ENCODE peak calls at places on chromosomes 2 and 18, in six cellular contexts. Q is pancreas, K is brain microvascular endothelial cell, T is esophagus squamous epithelium, A is tibial artery, P is hepatocyte. J is an unnamed sample.

GRCh38 chr2:71555798-71556454 is 102.6 kb downstream of the DYSF start:
- DNase-seq in K (no peak), Q (peak; percentile 55), A (no peak), P (no peak), T (no peak), J (no peak)

GRCh38 chr2:46239847-46240181 is 57.4 kb upstream of the EPAS1 start:
- DNase-seq in T (no peak), P (no peak), K (no peak), A (no peak), Q (no peak), J (no peak)

GRCh38 chr18:57146956-57147636 is at the start of gene BOD1L2:
- DNase-seq in Q (no peak), P (no peak), T (no peak), A (no peak), K (no peak), J (no peak)

GRCh38 chr18:79520473-79521390 is 125.0 kb downstream of the NFATC1 start:
- DNase-seq in A (no peak), K (no peak), P (no peak), Q (no peak), T (no peak), J (no peak)

GRCh38 chr2:127145255-127145899 is 38.4 kb upstream of the BIN1 start:
- DNase-seq in A (no peak), T (no peak), Q (no peak), P (no peak), K (no peak), J (no peak)

GRCh38 chr2:223494987-223495386 is 107.2 kb downstream of the SCG2 start:
- DNase-seq in A (no peak), K (no peak), T (no peak), P (no peak), Q (no peak), J (no peak)

GRCh38 chr18:45726603-45727002 is 2.6 kb downstream of the SLC14A1 start:
- DNase-seq in Q (no peak), A (no peak), K (no peak), P (no peak), T (no peak), J (no peak)

GRCh38 chr2:42569116-42569711 is 782 bp downstream of the MTA3 start:
- DNase-seq in K (peak; percentile 11), T (no peak), A (peak; percentile 22), Q (peak; percentile 25), P (peak; percentile 48), J (no peak)

GRCh38 chr2:189446780-189447179 is 5.5 kb downstream of the WDR75 start:
- DNase-seq in P (no peak), A (no peak), K (no peak), T (no peak), Q (no peak), J (no peak)

GRCh38 chr2:164523026-164523425 is 98.3 kb downstream of the GRB14 start:
- DNase-seq in Q (no peak), K (no peak), P (no peak), T (no peak), A (no peak), J (no peak)

GRCh38 chr2:10378189-10378588 is 69.9 kb downstream of the ODC1 start:
- DNase-seq in Q (no peak), T (no peak), A (no peak), P (no peak), K (no peak), J (no peak)

GRCh38 chr2:36541891-36542595 is 55.9 kb downstream of the FEZ2 start:
- DNase-seq in P (no peak), K (no peak), Q (no peak), T (no peak), A (no peak), J (no peak)

GRCh38 chr2:2158915-2159314 is 172.2 kb downstream of the MYT1L start:
- DNase-seq in A (no peak), K (no peak), T (no peak), P (no peak), Q (no peak), J (no peak)

GRCh38 chr18:40904295-40904694 is 1050.7 kb upstream of the PIK3C3 start:
- DNase-seq in Q (no peak), T (no peak), K (no peak), A (no peak), P (no peak), J (no peak)

GRCh38 chr2:85772019-85772745 is 18.4 kb downstream of the ATOH8 start:
- DNase-seq in P (peak; percentile 95), A (peak; percentile 99), Q (peak; percentile 97), K (peak; percentile 99), T (peak; percentile 24), J (peak; percentile 95)

GRCh38 chr2:106805716-106806115 is 80.3 kb downstream of the ST6GAL2 start:
- DNase-seq in T (no peak), A (no peak), Q (no peak), P (no peak), K (no peak), J (no peak)

GRCh38 chr2:196439760-196440159 is 199.8 kb upstream of the CCDC150 start:
- DNase-seq in T (no peak), A (no peak), P (no peak), K (no peak), Q (no peak), J (no peak)

GRCh38 chr2:68365087-68365486 is at the start of gene PLEK:
- DNase-seq in T (no peak), P (no peak), A (peak; percentile 65), K (no peak), Q (no peak), J (peak; percentile 60)

GRCh38 chr2:11778923-11779757 is 32.7 kb downstream of the LPIN1 start:
- DNase-seq in T (peak; percentile 4), K (peak; percentile 57), Q (peak; percentile 77), A (peak; percentile 68), P (peak; percentile 87), J (peak; percentile 82)
- H3K36me3 ChIP-seq in T (peaks cover 77% of the 10 kb centered on the region), K (peaks cover 32% of the 10 kb centered on the region), Q (peaks cover 11% of the 10 kb centered on the region), A (peaks cover 28% of the 10 kb centered on the region), P (peaks cover 3% of the 10 kb centered on the region), J (peaks cover 27% of the 10 kb centered on the region)

GRCh38 chr2:171966268-171966667 is 33.5 kb upstream of the METAP1D start:
- DNase-seq in P (no peak), K (no peak), A (no peak), Q (no peak), T (no peak), J (no peak)
- H3K36me3 ChIP-seq in P (no peaks in the 10 kb centered on the region), K (no peaks in the 10 kb centered on the region), A (peaks cover 46% of the 10 kb centered on the region), Q (peaks cover 12% of the 10 kb centered on the region), T (peaks cover 46% of the 10 kb centered on the region), J (peaks cover 9% of the 10 kb centered on the region)

DNA sequence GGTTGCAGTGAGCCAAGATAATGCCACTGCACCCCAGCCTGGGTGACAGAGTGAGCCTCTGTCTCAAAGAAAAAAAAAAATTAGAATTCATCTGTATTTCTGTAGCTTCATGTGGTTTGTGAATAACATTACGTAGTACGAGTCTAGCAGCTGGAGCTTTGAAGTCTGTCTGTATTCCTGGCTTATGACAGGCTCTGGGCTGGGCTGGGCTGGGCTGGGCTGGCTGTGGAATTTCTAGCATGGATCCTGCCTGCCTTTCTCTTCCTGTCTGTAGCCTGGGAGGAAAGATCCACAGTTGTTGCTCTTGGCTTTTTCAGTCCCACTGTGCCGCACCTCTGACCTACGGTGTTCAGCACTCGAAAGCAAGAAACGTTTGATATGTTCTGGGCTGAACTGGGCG is 55.5 kb downstream of the BOLA3 start:
- DNase-seq in Q (no peak), T (no peak), P (no peak), K (peak; percentile 27), A (no peak), J (no peak)
- H3K36me3 ChIP-seq in Q (peaks cover 37% of the 10 kb centered on the region), T (peaks cover 98% of the 10 kb centered on the region), P (no peaks in the 10 kb centered on the region), K (peaks cover 11% of the 10 kb centered on the region), A (peaks cover 17% of the 10 kb centered on the region), J (peaks cover 53% of the 10 kb centered on the region)

GRCh38 chr18:50902797-50903196 is 23.9 kb downstream of the ME2 start:
- DNase-seq in T (no peak), A (no peak), K (no peak), P (no peak), Q (no peak), J (no peak)
- H3K36me3 ChIP-seq in T (peaks cover 30% of the 10 kb centered on the region), A (peaks cover 10% of the 10 kb centered on the region), K (no peaks in the 10 kb centered on the region), P (no peaks in the 10 kb centered on the region), Q (no peaks in the 10 kb centered on the region), J (peaks cover 2% of the 10 kb centered on the region)

GRCh38 chr2:209269024-209269423 is 154.8 kb upstream of the MAP2 start:
- DNase-seq in T (no peak), A (no peak), Q (no peak), P (no peak), K (no peak), J (no peak)
- H3K36me3 ChIP-seq in T (no peaks in the 10 kb centered on the region), A (no peaks in the 10 kb centered on the region), Q (no peaks in the 10 kb centered on the region), P (no peaks in the 10 kb centered on the region), K (no peaks in the 10 kb centered on the region), J (no peaks in the 10 kb centered on the region)

DNA sequence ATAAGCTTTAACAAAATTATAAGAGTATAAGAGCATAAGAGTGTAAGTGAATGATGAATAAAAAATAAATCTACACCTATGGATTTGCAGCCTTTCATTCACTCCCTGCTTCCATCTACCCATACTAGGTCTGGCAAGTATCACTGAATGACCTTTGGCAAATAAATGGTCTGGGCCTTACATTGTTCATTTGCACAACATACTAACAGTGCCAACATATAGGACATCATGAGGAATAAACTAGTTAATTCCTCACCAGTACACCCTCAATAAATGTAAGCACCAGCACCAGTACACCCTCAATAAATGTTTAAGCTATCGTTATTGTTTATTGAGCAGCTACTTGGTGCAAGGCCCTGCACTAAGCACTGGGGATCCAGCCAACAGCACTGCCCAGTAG is 26.9 kb downstream of the STAT1 start:
- DNase-seq in P (no peak), K (no peak), Q (no peak), A (no peak), T (no peak), J (no peak)
- H3K36me3 ChIP-seq in P (peaks cover 4% of the 10 kb centered on the region), K (peaks cover 75% of the 10 kb centered on the region), Q (peaks cover 74% of the 10 kb centered on the region), A (peaks cover 86% of the 10 kb centered on the region), T (peaks cover 100% of the 10 kb centered on the region), J (peaks cover 54% of the 10 kb centered on the region)

GRCh38 chr2:54797307-54797706 is 73.8 kb downstream of the EML6 start:
- DNase-seq in Q (no peak), P (no peak), A (no peak), T (no peak), K (no peak), J (no peak)
- H3K36me3 ChIP-seq in Q (no peaks in the 10 kb centered on the region), P (no peaks in the 10 kb centered on the region), A (no peaks in the 10 kb centered on the region), T (no peaks in the 10 kb centered on the region), K (no peaks in the 10 kb centered on the region), J (no peaks in the 10 kb centered on the region)

DNA sequence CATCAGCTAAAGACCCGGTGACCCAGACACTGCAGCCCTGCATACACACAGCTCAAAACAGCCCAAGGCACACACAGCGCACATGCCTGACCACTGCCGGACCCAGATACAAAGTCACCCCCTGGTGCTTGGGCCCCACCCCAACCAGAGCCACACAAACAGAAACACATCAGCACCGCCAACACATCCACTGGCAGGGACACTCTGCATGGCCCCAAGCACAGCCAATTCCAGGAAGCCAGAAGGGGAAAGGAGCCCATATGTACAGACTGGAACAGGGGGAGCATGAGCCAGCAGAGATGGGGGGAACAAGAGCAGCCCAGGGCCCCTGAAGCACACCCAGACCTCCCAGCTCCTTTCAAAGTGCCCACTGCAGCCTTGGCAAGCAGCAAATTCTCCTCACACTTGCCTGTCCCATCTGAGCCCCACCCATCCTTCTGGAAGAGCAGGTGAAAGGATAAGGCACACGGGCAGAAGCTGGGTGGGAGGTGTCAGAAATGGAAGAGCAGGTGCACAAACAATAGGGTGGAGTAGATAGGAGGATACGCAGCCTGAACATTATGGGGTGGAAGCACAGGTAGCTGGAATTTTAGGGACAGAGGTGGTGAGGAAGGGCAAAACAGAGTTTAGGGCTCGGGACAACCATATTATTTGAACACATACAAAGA is 69.3 kb downstream of the TNS1 start:
- DNase-seq in A (peak; percentile 66), P (no peak), T (no peak), K (no peak), Q (peak; percentile 18), J (no peak)
- H3K36me3 ChIP-seq in A (peaks cover 31% of the 10 kb centered on the region), P (no peaks in the 10 kb centered on the region), T (peaks cover 16% of the 10 kb centered on the region), K (no peaks in the 10 kb centered on the region), Q (no peaks in the 10 kb centered on the region), J (peaks cover 6% of the 10 kb centered on the region)

J was measured in lung.